ENCODE peak calls at places on chromosomes 12 and 14, in ten cellular contexts. A, V, Z, L, S, Y, H, F, M and U are unnamed samples.
A peak's percentile ranks its signal among the peaks of the same experiment; 100 is the strongest.

GRCh38 chr14:50013934-50014333 is 102.4 kb downstream of the VCPKMT start:
- DNase-seq in L (no peak), V (no peak), Z (no peak), S (no peak), H (no peak), Y (no peak), A (no peak), M (no peak), F (no peak), U (no peak)

GRCh38 chr12:4307593-4308333 is 13.2 kb upstream of the TIGAR start:
- DNase-seq in M (no peak), A (peak; percentile 79), Z (peak; percentile 77), H (peak; percentile 69), Y (peak; percentile 22), L (no peak), F (no peak), S (peak; percentile 66), V (peak; percentile 82), U (no peak)

GRCh38 chr12:124713041-124713435 is 145.6 kb upstream of the NCOR2 start:
- DNase-seq in S (peak; percentile 75), F (no peak), Y (no peak), V (peak; percentile 42), L (no peak), A (no peak), Z (peak; percentile 57), H (peak; percentile 78), M (no peak), U (peak; percentile 82)

GRCh38 chr12:131208425-131208824 is 254.7 kb downstream of the ADGRD1 start:
- DNase-seq in L (peak; percentile 82), H (no peak), Y (no peak), S (no peak), F (no peak), M (no peak), A (no peak), V (peak; percentile 5), Z (peak; percentile 1), U (peak; percentile 51)

GRCh38 chr12:50825372-50825838 is 17.3 kb upstream of the TMPRSS12 start:
- DNase-seq in F (no peak), Y (no peak), M (no peak), L (no peak), V (no peak), S (no peak), Z (no peak), A (peak; percentile 83), H (no peak), U (no peak)

GRCh38 chr14:68621400-68622365 is 171.2 kb downstream of the ZFP36L1 start:
- DNase-seq in Z (no peak), Y (no peak), S (peak; percentile 68), M (no peak), V (no peak), H (peak; percentile 74), A (peak; percentile 79), L (no peak), F (no peak), U (no peak)

GRCh38 chr14:26775765-26776577 is 178.1 kb upstream of the NOVA1 start:
- DNase-seq in M (no peak), F (no peak), A (peak; percentile 36), L (no peak), Y (no peak), H (no peak), S (no peak), V (no peak), Z (no peak), U (no peak)

GRCh38 chr12:129152291-129153075 is 299.2 kb downstream of the GLT1D1 start:
- DNase-seq in L (no peak), F (no peak), M (no peak), Z (no peak), A (no peak), S (no peak), Y (no peak), V (no peak), H (no peak), U (no peak)

GRCh38 chr14:101178184-101179072 is 274.9 kb upstream of the RTL1 start:
- DNase-seq in L (peak; percentile 64), S (no peak), H (no peak), Y (no peak), Z (no peak), F (no peak), M (no peak), V (no peak), A (no peak), U (peak; percentile 41)